ENCODE peak calls at places on chromosomes 13 and 19, in five cellular contexts. K is upper lobe of right lung; D is stimulated activated naive CD8-positive, alpha-beta T cell treated with anti-CD3 and anti-CD28 coated beads, Interleukin-15, Interleukin-2, amounts not matched to agents 100 U/mL and 50 U/mL, for 24 hours; T is aorta; A is stimulated activated effector memory CD8-positive, alpha-beta T cell treated with anti-CD3 and anti-CD28 coated beads, Interleukin-12 subunit alpha, Interleukin-12 subunit beta, amount 100 ng/mL, for 72 hours. H is an unnamed sample.

GRCh38 chr13:97259787-97260641 is 37.9 kb downstream of the MBNL2 start:
- ATAC-seq in K (peak; percentile 11), D (no peak), T (no peak), A (no peak), H (no peak)

GRCh38 chr19:7564866-7565265 is 29.3 kb downstream of the PNPLA6 start:
- ATAC-seq in K (no peak), D (no peak), T (no peak), A (no peak), H (no peak)

GRCh38 chr19:13689050-13689449 is 75.3 kb upstream of the MRI1 start:
- ATAC-seq in K (no peak), D (no peak), T (no peak), A (peak; percentile 47), H (peak; percentile 53)

GRCh38 chr13:63774133-63774532 is 2358.5 kb upstream of the PCDH20 start:
- ATAC-seq in K (no peak), D (no peak), T (no peak), A (no peak), H (no peak)

GRCh38 chr19:49316284-49316683 is 8.7 kb downstream of the SLC6A16 start:
- ATAC-seq in K (no peak), D (no peak), T (no peak), A (no peak), H (no peak)

GRCh38 chr13:81927347-81927746 is 1586.4 kb upstream of the SPRY2 start:
- ATAC-seq in K (peak; percentile 22), D (no peak), T (no peak), A (no peak), H (no peak)

GRCh38 chr13:25632166-25632888 is 260.6 kb downstream of the ATP8A2 start:
- ATAC-seq in K (peak; percentile 46), D (no peak), T (no peak), A (no peak), H (no peak)

GRCh38 chr13:72384186-72384823 is 343.1 kb downstream of the MZT1 start:
- ATAC-seq in K (no peak), D (no peak), T (no peak), A (no peak), H (no peak)

GRCh38 chr13:32986552-32986951 is 29.7 kb upstream of the KL start:
- ATAC-seq in K (no peak), D (no peak), T (no peak), A (no peak), H (no peak)

GRCh38 chr19:44702551-44703176 is 3.7 kb downstream of the CEACAM16 start:
- ATAC-seq in K (no peak), D (no peak), T (no peak), A (no peak), H (no peak)

GRCh38 chr19:4083677-4084546 is 17.2 kb upstream of the ZBTB7A start:
- ATAC-seq in K (peak; percentile 75), D (peak; percentile 37), T (no peak), A (peak; percentile 70), H (peak; percentile 83)

GRCh38 chr13:77040076-77040475 is 13.1 kb upstream of the FBXL3 start:
- ATAC-seq in K (no peak), D (no peak), T (no peak), A (no peak), H (no peak)

GRCh38 chr19:4095488-4095844 is 28.5 kb downstream of the MAP2K2 start:
- ATAC-seq in K (no peak), D (no peak), T (no peak), A (no peak), H (no peak)

GRCh38 chr13:64029343-64030093 is 2613.9 kb upstream of the PCDH20 start:
- ATAC-seq in K (peak; percentile 84), D (no peak), T (peak; percentile 15), A (no peak), H (no peak)

GRCh38 chr19:51651216-51651846 is 4.7 kb upstream of the SIGLEC14 start:
- ATAC-seq in K (peak; percentile 90), D (no peak), T (no peak), A (no peak), H (peak; percentile 31)

GRCh38 chr13:45162821-45163220 is 38.0 kb downstream of the KCTD4 start:
- ATAC-seq in K (no peak), D (peak; percentile 65), T (no peak), A (peak; percentile 53), H (peak; percentile 77)

GRCh38 chr19:29129148-29129547 is 83.8 kb downstream of the UQCRFS1 start:
- ATAC-seq in K (no peak), D (no peak), T (no peak), A (no peak), H (no peak)

GRCh38 chr19:35330475-35330874 is 1.5 kb downstream of the CD22 start:
- ATAC-seq in K (no peak), D (peak; percentile 13), T (no peak), A (no peak), H (peak; percentile 60)

GRCh38 chr19:39422020-39422419 is 9.6 kb downstream of the PLEKHG2 start:
- ATAC-seq in K (no peak), D (no peak), T (no peak), A (no peak), H (no peak)

GRCh38 chr19:19595171-19595701 is 23.3 kb downstream of the PBX4 start:
- ATAC-seq in K (peak; percentile 79), D (no peak), T (no peak), A (no peak), H (peak; percentile 22)

GRCh38 chr19:35168261-35168660 is 13.7 kb downstream of the FXYD5 start:
- ATAC-seq in K (no peak), D (no peak), T (no peak), A (no peak), H (peak; percentile 55)

GRCh38 chr13:43006893-43007631 is 15.0 kb upstream of the EPSTI1 start:
- ATAC-seq in K (peak; percentile 67), D (no peak), T (no peak), A (no peak), H (no peak)